ENCODE peak calls at places on chromosomes 5 and 9, in eight cellular contexts. N is upper lobe of right lung, X is BJ, A is prostate gland, M is dorsolateral prefrontal cortex, I is heart right ventricle, Q is AG04449, Y is kidney epithelial cell. V is an unnamed sample.

GRCh38 chr5:362189-362588 is 40.7 kb downstream of the AHRR start:
- DNase-seq in N (no peak), X (no peak), A (no peak), M (no peak), I (no peak), Q (no peak), Y (no peak), V (no peak)

GRCh38 chr5:172523146-172523745 is 68.9 kb upstream of the SH3PXD2B start:
- DNase-seq in N (peak; percentile 33), X (no peak), A (no peak), M (no peak), I (no peak), Q (no peak), Y (no peak), V (no peak)

GRCh38 chr5:6632324-6632930 is 417 bp downstream of the NSUN2 start:
- DNase-seq in N (no peak), X (no peak), A (no peak), M (no peak), I (no peak), Q (no peak), Y (no peak), V (no peak)

GRCh38 chr9:90659626-90660364 is 17.2 kb upstream of the DIRAS2 start:
- DNase-seq in N (no peak), X (no peak), A (no peak), M (no peak), I (no peak), Q (no peak), Y (peak; percentile 28), V (no peak)

GRCh38 chr9:2178034-2178734 is 163.0 kb downstream of the SMARCA2 start:
- DNase-seq in N (no peak), X (no peak), A (no peak), M (no peak), I (no peak), Q (no peak), Y (no peak), V (no peak)

GRCh38 chr5:65126192-65126591 is 355.5 kb downstream of the ADAMTS6 start:
- DNase-seq in N (no peak), X (no peak), A (no peak), M (peak; percentile 79), I (no peak), Q (no peak), Y (no peak), V (no peak)

GRCh38 chr5:39713224-39713911 is 288.6 kb upstream of the DAB2 start:
- DNase-seq in N (no peak), X (no peak), A (no peak), M (no peak), I (no peak), Q (no peak), Y (no peak), V (no peak)

GRCh38 chr9:89756891-89757537 is 152.2 kb downstream of the GADD45G start:
- DNase-seq in N (no peak), X (no peak), A (no peak), M (no peak), I (peak; percentile 64), Q (no peak), Y (no peak), V (no peak)

GRCh38 chr9:83147487-83148149 is 84.7 kb upstream of the RASEF start:
- DNase-seq in N (no peak), X (no peak), A (no peak), M (no peak), I (no peak), Q (no peak), Y (no peak), V (no peak)
- H3K4me3 ChIP-seq in N (no peak overlapping the region), X (no peak overlapping the region), A (no peak overlapping the region), M (no peak overlapping the region), I (no peak overlapping the region), Q (no peak overlapping the region), Y (no peak overlapping the region), V (no peak overlapping the region)

GRCh38 chr5:120735076-120735475 is 271.0 kb downstream of the PRR16 start:
- DNase-seq in N (no peak), X (no peak), A (no peak), M (no peak), I (no peak), Q (no peak), Y (no peak), V (no peak)
- TF ChIP-seq CTCF in N (no peak), X (no peak), A (no peak), M (no peak), I (no peak), Q (no peak), Y (no peak), V (peak; percentile 10)

DNA sequence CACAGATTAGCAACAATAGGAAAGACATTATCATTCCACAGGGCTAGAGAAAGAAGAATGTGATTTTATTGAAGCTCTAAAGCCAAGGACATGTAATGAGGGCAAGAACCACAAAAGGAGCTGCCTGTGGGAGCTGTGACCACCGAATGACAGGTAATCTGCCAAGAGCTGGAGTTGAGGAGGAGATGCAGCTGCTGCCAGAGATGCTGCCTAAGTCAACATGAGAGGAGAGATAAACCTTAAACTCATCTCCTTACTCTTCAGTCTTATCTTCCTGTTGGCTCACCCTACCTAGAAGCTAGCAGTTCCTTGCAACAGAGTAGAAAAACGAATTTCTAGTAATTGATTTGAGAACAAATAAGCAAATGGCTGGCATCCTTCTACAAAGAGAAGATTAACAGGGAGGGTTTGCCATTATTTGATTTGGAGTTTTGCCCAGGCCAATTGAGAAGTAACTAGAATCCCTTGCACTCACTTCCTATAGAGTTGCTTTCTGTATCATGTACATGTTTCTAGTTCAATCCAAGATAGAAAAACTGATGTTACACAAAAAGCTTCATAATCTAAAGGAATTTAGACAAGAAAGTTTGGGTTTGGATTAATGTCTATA is 539.2 kb downstream of the TLE1 start:
- DNase-seq in N (no peak), X (no peak), A (no peak), M (no peak), I (no peak), Q (no peak), Y (no peak), V (no peak)
- H3K4me3 ChIP-seq in N (no peak overlapping the region), X (no peak overlapping the region), A (no peak overlapping the region), M (no peak overlapping the region), I (no peak overlapping the region), Q (no peak overlapping the region), Y (no peak overlapping the region), V (no peak overlapping the region)

GRCh38 chr5:72884911-72885310 is 68.5 kb downstream of the TNPO1 start:
- DNase-seq in N (no peak), X (no peak), A (no peak), M (no peak), I (no peak), Q (no peak), Y (no peak), V (no peak)

GRCh38 chr5:72892846-72893245 is 63.0 kb upstream of the FCHO2 start:
- DNase-seq in N (no peak), X (no peak), A (peak; percentile 17), M (no peak), I (no peak), Q (no peak), Y (no peak), V (no peak)

GRCh38 chr5:72885824-72886223 is 69.4 kb downstream of the TNPO1 start:
- DNase-seq in N (no peak), X (no peak), A (no peak), M (no peak), I (no peak), Q (no peak), Y (no peak), V (no peak)

GRCh38 chr5:72889324-72889723 is 66.5 kb upstream of the FCHO2 start:
- DNase-seq in N (no peak), X (no peak), A (no peak), M (no peak), I (no peak), Q (no peak), Y (no peak), V (no peak)

DNA sequence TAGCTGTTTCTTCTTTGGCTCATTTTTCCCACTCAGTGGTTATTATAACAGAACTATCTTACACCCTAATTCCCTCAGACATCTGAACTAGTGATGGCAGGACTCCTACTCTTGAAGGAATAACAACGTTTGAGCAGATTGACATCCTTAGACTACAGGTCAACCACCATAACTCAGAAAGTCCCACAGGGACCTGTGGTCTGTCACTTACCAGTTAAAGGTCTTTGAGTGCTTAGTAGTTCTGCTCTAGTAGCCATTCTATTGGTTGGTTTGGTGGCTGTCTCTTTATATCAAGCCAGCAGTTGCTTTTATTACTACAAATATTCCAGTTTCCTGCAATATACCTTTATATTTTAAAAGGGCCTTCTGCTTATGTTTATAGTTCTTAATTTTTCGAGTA is 67.2 kb upstream of the FCHO2 start:
- DNase-seq in N (no peak), X (no peak), A (no peak), M (no peak), I (no peak), Q (no peak), Y (no peak), V (no peak)
- TF ChIP-seq CTCF in N (no peak), X (no peak), A (no peak), M (no peak), I (no peak), Q (no peak), Y (no peak), V (no peak)

V was measured in retinal pigment epithelial cell.